ENCODE peak calls at places on chromosome 12, in nine cellular contexts. M, K, Z, X, N, U, G, T and B are unnamed samples.

GRCh38 chr12:123095074-123095694 is 55.7 kb downstream of the PITPNM2 start:
- DNase-seq in M (no peak), K (no peak), Z (no peak), X (no peak), N (no peak), U (peak), G (no peak), T (no peak), B (no peak)

GRCh38 chr12:85823436-85824179 is 12.6 kb downstream of the RASSF9 start:
- DNase-seq in M (no peak), K (no peak), Z (no peak), X (no peak), N (no peak), U (no peak), G (peak), T (no peak), B (peak)

GRCh38 chr12:5258498-5258897 is 173.4 kb upstream of the NTF3 start:
- DNase-seq in M (peak), K (no peak), Z (no peak), X (no peak), N (peak), U (no peak), G (peak), T (peak), B (peak)

GRCh38 chr12:55642275-55643068 is 5.8 kb downstream of the OR10P1 start:
- DNase-seq in M (no peak), K (peak), Z (no peak), X (no peak), N (no peak), U (no peak), G (no peak), T (peak), B (no peak)

GRCh38 chr12:67415473-67415872 is 146.3 kb downstream of the CAND1 start:
- DNase-seq in M (no peak), K (no peak), Z (no peak), X (no peak), N (no peak), U (no peak), G (peak), T (peak), B (peak)

GRCh38 chr12:66665416-66665815 is 13.5 kb downstream of the GRIP1 start:
- DNase-seq in M (no peak), K (no peak), Z (no peak), X (no peak), N (no peak), U (no peak), G (peak), T (no peak), B (no peak)

GRCh38 chr12:12357697-12358476 is 1.0 kb downstream of the BORCS5 start:
- DNase-seq in M (no peak), K (no peak), Z (no peak), X (no peak), N (no peak), U (no peak), G (no peak), T (no peak), B (peak)

GRCh38 chr12:77644915-77645605 is 185.6 kb upstream of the NAV3 start:
- DNase-seq in M (no peak), K (no peak), Z (no peak), X (no peak), N (no peak), U (no peak), G (no peak), T (no peak), B (no peak)

GRCh38 chr12:39401459-39401858 is 41.5 kb downstream of the KIF21A start:
- DNase-seq in M (no peak), K (no peak), Z (no peak), X (no peak), N (no peak), U (no peak), G (no peak), T (no peak), B (peak)

GRCh38 chr12:6943719-6944380 is at the start of the genes C12orf57 and RNU7-1:
- DNase-seq in M (no peak), K (peak), Z (no peak), X (peak), N (peak), U (peak), G (peak), T (peak), B (peak)

GRCh38 chr12:52658196-52658595 is 6.2 kb upstream of the KRT2 start:
- DNase-seq in M (no peak), K (no peak), Z (no peak), X (no peak), N (no peak), U (no peak), G (no peak), T (no peak), B (no peak)

GRCh38 chr12:50224026-50224692 is 57.0 kb upstream of the CERS5 start:
- DNase-seq in M (no peak), K (no peak), Z (no peak), X (peak), N (no peak), U (no peak), G (peak), T (peak), B (no peak)

GRCh38 chr12:103745962-103746361 is 95.1 kb downstream of the NT5DC3 start:
- DNase-seq in M (no peak), K (no peak), Z (no peak), X (no peak), N (no peak), U (no peak), G (no peak), T (no peak), B (no peak)

GRCh38 chr12:96368233-96368632 is 32.0 kb downstream of the CDK17 start:
- DNase-seq in M (no peak), K (no peak), Z (no peak), X (no peak), N (no peak), U (no peak), G (no peak), T (no peak), B (no peak)

GRCh38 chr12:105504286-105504685 is 173.8 kb downstream of the C12orf75 start:
- DNase-seq in M (no peak), K (no peak), Z (no peak), X (no peak), N (no peak), U (no peak), G (no peak), T (no peak), B (no peak)

GRCh38 chr12:23472329-23472971 is 477.0 kb downstream of the SOX5 start:
- DNase-seq in M (no peak), K (peak), Z (no peak), X (no peak), N (no peak), U (no peak), G (peak), T (no peak), B (no peak)

GRCh38 chr12:64890873-64891468 is 66.5 kb downstream of the TBC1D30 start:
- DNase-seq in M (no peak), K (no peak), Z (no peak), X (no peak), N (no peak), U (no peak), G (peak), T (peak), B (peak)

GRCh38 chr12:46724020-46724419 is 101.8 kb downstream of the SLC38A4 start:
- DNase-seq in M (no peak), K (no peak), Z (no peak), X (no peak), N (no peak), U (no peak), G (no peak), T (no peak), B (no peak)

GRCh38 chr12:34244608-34245007 is 222.3 kb downstream of the ALG10 start:
- DNase-seq in M (no peak), K (no peak), Z (no peak), X (no peak), N (no peak), U (no peak), G (no peak), T (no peak), B (no peak)

GRCh38 chr12:57173089-57173488 is 25.7 kb upstream of the LRP1-AS start:
- DNase-seq in M (no peak), K (no peak), Z (no peak), X (no peak), N (no peak), U (no peak), G (no peak), T (no peak), B (no peak)

GRCh38 chr12:46224401-46224800 is 44.4 kb downstream of the SLC38A1 start:
- DNase-seq in M (no peak), K (no peak), Z (no peak), X (no peak), N (peak), U (peak), G (no peak), T (peak), B (peak)

GRCh38 chr12:122203301-122203967 is at the start of gene B3GNT4:
- DNase-seq in M (no peak), K (peak), Z (no peak), X (peak), N (peak), U (peak), G (peak), T (peak), B (peak)

GRCh38 chr12:2800046-2800570 is 5.3 kb downstream of the FKBP4 start:
- DNase-seq in M (no peak), K (no peak), Z (no peak), X (peak), N (no peak), U (no peak), G (peak), T (no peak), B (no peak)

GRCh38 chr12:120652671-120653435 is 12.4 kb downstream of the CABP1 start:
- DNase-seq in M (no peak), K (peak), Z (peak), X (no peak), N (no peak), U (no peak), G (no peak), T (peak), B (no peak)

GRCh38 chr12:120647375-120647755 is 6.9 kb downstream of the CABP1 start:
- DNase-seq in M (no peak), K (peak), Z (no peak), X (no peak), N (no peak), U (no peak), G (no peak), T (no peak), B (no peak)

GRCh38 chr12:120651821-120652220 is 11.4 kb downstream of the CABP1 start:
- DNase-seq in M (no peak), K (peak), Z (no peak), X (no peak), N (no peak), U (no peak), G (peak), T (no peak), B (peak)

GRCh38 chr12:120649442-120650248 is 9.2 kb downstream of the CABP1 start:
- DNase-seq in M (no peak), K (peak), Z (no peak), X (no peak), N (peak), U (no peak), G (no peak), T (no peak), B (peak)

GRCh38 chr12:120650249-120650690 is 9.8 kb downstream of the CABP1 start:
- DNase-seq in M (no peak), K (peak), Z (no peak), X (no peak), N (no peak), U (no peak), G (no peak), T (no peak), B (no peak)
- H3K4me3 ChIP-seq in M (peak), K (no peak), Z (peak), X (peak), N (no peak), U (peak), G (no peak), T (no peak), B (no peak)

GRCh38 chr12:16984484-16984883 is 378.5 kb upstream of the LMO3 start:
- DNase-seq in M (no peak), K (no peak), Z (no peak), X (no peak), N (no peak), U (no peak), G (no peak), T (no peak), B (no peak)
- H3K4me3 ChIP-seq in M (no peak), K (no peak), Z (no peak), X (no peak), N (no peak), U (no peak), G (no peak), T (no peak), B (no peak)

GRCh38 chr12:89163918-89164317 is 188.4 kb downstream of the DUSP6 start:
- DNase-seq in M (no peak), K (no peak), Z (no peak), X (no peak), N (no peak), U (no peak), G (peak), T (no peak), B (no peak)

GRCh38 chr12:89166525-89166934 is 185.8 kb downstream of the DUSP6 start:
- DNase-seq in M (no peak), K (no peak), Z (no peak), X (no peak), N (no peak), U (no peak), G (peak), T (no peak), B (peak)

GRCh38 chr12:89161553-89161952 is 190.7 kb downstream of the DUSP6 start:
- DNase-seq in M (no peak), K (no peak), Z (no peak), X (no peak), N (no peak), U (no peak), G (peak), T (no peak), B (no peak)

GRCh38 chr12:89160716-89161123 is 191.6 kb downstream of the DUSP6 start:
- DNase-seq in M (no peak), K (peak), Z (no peak), X (no peak), N (peak), U (peak), G (peak), T (peak), B (peak)

DNA sequence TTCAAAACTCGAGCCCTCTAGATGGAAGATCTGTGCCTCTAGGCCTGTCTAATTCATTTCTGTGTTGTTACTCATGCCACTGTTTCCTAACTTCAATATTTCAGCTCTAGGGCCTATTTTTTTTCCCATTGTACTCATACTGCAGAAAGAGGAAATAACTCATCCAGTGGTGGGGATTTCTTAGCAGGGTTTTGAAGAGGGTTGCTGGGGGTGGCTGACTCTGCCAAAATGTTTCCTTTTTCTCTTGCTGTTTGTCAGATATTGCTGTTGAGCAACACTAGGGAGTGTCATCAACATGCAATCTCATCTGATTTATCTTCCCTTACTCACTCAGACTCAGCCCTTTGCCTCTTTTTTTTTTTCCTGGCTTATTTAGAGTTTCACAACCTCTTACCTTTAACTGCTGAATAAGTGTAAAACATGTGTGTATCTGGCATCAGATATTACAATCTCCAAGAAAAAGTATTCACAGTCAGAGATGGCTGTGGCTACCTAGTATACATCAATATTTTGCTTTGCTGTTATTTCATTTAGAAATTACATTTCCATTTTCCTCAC is 189.5 kb downstream of the DUSP6 start:
- DNase-seq in M (peak), K (peak), Z (peak), X (peak), N (peak), U (peak), G (peak), T (peak), B (peak)
- H3K4me3 ChIP-seq in M (no peak), K (no peak), Z (no peak), X (no peak), N (no peak), U (no peak), G (no peak), T (no peak), B (no peak)

DNA sequence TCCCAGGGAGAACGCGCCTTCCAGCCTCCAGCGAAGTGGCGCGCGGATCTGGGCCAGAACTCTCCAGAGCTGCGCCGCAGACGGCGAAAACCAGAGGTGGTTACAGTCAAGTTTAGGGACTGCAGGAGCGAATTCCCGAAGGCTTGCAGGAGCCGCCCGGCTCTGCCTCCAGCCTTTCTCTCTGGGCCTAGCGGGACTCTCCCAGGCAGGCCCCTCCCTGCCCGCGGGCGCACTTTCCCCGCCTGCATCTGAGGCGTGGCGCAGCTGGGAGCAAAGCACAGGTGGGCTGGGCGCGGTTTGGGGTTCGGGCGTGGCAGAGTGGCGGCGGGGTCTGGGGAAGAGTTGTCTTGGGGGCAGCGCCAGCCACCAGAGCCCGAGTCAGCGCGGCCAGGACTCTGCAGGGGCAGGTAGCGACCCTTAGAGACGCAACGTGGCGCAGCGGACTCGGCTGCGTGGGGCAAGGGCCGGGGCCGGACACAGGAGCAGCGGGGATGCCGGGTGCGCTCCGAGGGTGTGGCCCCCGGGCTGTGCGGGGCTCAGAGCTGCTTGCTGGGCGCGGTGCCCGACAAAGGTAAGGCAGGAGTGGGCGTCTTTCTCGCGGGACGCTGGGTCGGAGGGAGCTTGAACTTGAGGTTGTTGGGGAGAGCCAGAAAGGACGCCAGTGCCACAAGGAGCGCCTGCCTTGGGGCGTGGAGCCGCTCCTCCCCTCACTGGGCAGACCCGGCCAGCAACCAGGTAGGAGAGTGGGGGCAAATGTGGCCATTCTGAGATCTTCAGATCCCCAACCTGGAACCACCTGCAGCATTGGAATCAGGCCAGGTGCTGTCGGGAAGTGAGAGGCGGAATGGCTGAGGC is 1126.0 kb downstream of the AACS start:
- DNase-seq in M (no peak), K (no peak), Z (no peak), X (no peak), N (no peak), U (no peak), G (no peak), T (peak), B (no peak)
- H3K4me3 ChIP-seq in M (no peak), K (peak), Z (peak), X (peak), N (no peak), U (peak), G (no peak), T (peak), B (no peak)

DNA sequence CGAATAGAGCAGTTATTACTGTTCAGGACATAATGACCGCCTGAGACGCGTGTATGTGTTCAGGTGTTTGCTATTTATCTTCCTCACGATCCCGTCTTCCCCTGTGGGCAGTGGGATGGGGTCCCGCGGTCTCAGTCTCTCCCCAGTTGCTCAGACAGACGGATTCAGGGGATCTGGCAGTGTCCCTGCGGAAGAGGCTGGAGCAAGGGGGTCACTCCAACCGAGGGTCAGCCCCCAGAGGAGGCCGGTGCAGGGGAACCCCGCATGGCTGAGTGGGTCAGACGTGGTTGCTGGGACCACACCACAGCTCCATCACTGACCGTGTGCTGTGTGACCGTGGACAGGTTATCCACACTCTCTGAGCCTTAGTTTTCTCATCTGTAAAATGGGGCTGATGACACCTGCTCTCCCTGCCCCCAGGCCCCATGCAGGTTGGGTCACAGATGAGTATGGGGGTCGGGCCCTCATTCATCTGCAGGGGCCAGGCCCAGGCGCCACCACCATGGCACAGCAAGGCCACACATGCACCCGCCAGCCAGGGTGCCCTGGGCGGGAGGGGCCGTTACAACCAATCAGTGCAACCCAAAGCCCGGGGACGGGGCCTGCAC is 5.2 kb downstream of the MMP17 start:
- DNase-seq in M (no peak), K (no peak), Z (no peak), X (no peak), N (no peak), U (no peak), G (no peak), T (no peak), B (no peak)
- H3K4me3 ChIP-seq in M (no peak), K (no peak), Z (no peak), X (no peak), N (no peak), U (no peak), G (no peak), T (no peak), B (no peak)

DNA sequence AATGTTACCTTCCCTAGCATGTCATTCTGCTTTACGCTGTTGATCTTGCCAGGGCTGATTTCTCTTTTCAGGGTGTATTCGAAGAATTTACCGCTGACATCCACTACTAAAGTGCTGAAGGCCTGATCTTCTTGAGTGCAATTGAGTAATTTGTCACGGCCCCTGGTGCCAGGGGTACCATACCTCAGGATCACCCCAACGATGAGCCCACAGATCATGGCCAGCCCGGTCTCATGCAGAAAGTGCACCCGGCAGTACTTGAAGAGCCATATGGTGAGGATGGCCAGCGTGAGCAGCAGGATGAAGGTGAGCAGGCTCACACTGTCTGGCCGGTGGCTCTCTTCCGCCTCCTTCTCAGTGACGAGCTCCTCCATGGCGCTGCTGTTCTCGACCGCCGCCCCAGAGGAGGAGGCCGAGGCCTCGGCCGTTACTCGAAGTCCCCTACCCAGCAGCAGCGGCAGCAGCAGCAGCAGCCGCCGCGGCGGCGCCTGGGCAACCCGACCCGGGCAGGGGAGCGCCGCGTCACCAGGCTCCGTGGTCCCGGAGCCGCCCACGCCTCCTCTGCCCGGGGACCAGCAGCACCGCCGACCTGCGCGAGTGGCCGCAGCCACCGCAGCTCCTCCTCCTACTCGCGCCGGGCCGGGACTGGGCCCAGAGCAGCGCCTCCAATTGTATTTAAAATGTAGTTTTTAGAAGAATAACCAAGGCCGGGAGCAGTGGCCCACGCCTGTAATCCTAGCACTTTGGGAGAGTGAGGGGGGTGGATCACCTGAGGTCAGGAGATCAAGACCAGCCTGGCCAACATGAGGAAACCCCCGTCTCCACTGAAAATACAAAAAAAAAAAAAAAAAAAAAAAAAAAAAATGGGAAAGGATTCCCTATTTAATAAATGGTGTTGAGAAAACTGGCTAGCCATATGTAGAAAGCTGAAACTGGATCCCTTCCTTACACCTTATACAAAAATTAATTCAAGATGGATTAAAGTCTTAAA is 58.5 kb upstream of the TMPO start:
- DNase-seq in M (no peak), K (peak), Z (no peak), X (peak), N (peak), U (peak), G (no peak), T (peak), B (peak)
- H3K4me3 ChIP-seq in M (peak), K (peak), Z (peak), X (peak), N (peak), U (peak), G (peak), T (no peak), B (peak)